ENCODE peak calls at places on chromosomes 11 and 22, in four cellular contexts. One of them, this sample, is unnamed.

GRCh38 chr11:62552931-62553838 is 6.6 kb upstream of the AHNAK start:
- DNase-seq in WTC11: peak
- DNase-seq in HepG2: no peak
- DNase-seq in GM12878: no peak
- DNase-seq in this sample: peak

GRCh38 chr11:36500315-36500721 is 9.8 kb downstream of the TRAF6 start:
- DNase-seq in WTC11: no peak
- DNase-seq in HepG2: no peak
- DNase-seq in GM12878: no peak
- DNase-seq in this sample: no peak

GRCh38 chr11:1153105-1153950 is 4.4 kb upstream of the MUC5AC start:
- DNase-seq in WTC11: no peak
- DNase-seq in HepG2: peak
- DNase-seq in GM12878: no peak
- DNase-seq in this sample: no peak

GRCh38 chr11:134277176-134278001 is 1.2 kb downstream of the GLB1L3 start:
- DNase-seq in WTC11: peak
- DNase-seq in HepG2: no peak
- DNase-seq in GM12878: no peak
- DNase-seq in this sample: no peak

GRCh38 chr11:33376331-33377099 is 119.3 kb downstream of the HIPK3 start:
- DNase-seq in WTC11: peak
- DNase-seq in HepG2: no peak
- DNase-seq in GM12878: no peak
- DNase-seq in this sample: no peak

GRCh38 chr22:31861226-31861840 is 83.0 kb upstream of the YWHAH start:
- DNase-seq in WTC11: no peak
- DNase-seq in HepG2: no peak
- DNase-seq in GM12878: no peak
- DNase-seq in this sample: no peak

GRCh38 chr11:36123353-36124220 is 165.6 kb downstream of the COMMD9 start:
- DNase-seq in WTC11: no peak
- DNase-seq in HepG2: no peak
- DNase-seq in GM12878: no peak
- DNase-seq in this sample: no peak

GRCh38 chr11:569273-569885 is 6.9 kb upstream of the PHRF1 start:
- DNase-seq in WTC11: no peak
- DNase-seq in HepG2: no peak
- DNase-seq in GM12878: no peak
- DNase-seq in this sample: no peak

GRCh38 chr22:43857367-43857766 is 4.9 kb downstream of the SULT4A1 start:
- DNase-seq in WTC11: no peak
- DNase-seq in HepG2: no peak
- DNase-seq in GM12878: no peak
- DNase-seq in this sample: no peak

GRCh38 chr11:86519064-86519911 is 144.6 kb downstream of the CCDC81 start:
- DNase-seq in WTC11: no peak
- DNase-seq in HepG2: no peak
- DNase-seq in GM12878: no peak
- DNase-seq in this sample: peak
- TF ChIP-seq CBFB in WTC11: no peak
- TF ChIP-seq CBFB in HepG2: no peak
- TF ChIP-seq CBFB in GM12878: no peak
- TF ChIP-seq CBFB in this sample: no peak

DNA sequence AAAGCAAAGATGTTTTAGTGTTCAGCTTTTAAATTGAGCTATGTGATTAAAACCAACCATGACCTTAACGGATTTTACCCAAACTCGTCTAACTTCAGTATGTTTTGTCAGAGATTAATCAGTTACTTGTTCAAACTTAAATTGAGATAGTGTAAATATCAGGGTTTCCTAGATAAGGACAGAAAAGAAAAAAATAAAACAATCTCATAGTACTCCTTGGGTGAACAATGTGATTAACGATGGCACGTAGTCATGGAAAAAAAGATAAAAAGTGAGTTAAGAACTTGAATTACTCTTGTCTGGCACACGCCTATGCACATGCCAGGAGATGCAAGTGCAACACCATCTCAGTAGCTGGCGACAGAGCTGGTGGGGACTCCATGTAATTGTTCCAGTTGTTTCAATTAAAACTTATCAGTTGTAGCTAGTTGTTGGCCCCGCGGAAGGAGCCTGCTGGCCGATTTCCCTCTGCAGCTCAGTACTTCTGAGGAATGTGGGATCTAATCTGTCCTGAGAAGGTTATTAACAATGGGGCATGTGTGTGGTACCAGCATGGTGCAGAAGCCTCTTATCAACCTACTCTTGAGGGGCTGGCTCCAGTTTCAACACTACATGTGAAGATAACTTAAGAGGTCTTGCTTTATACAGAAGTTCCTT is 3.0 kb downstream of the RASSF10 start:
- DNase-seq in WTC11: no peak
- DNase-seq in HepG2: peak
- DNase-seq in GM12878: no peak
- DNase-seq in this sample: no peak
- TF ChIP-seq CBFB in WTC11: no peak
- TF ChIP-seq CBFB in HepG2: no peak
- TF ChIP-seq CBFB in GM12878: no peak
- TF ChIP-seq CBFB in this sample: no peak

DNA sequence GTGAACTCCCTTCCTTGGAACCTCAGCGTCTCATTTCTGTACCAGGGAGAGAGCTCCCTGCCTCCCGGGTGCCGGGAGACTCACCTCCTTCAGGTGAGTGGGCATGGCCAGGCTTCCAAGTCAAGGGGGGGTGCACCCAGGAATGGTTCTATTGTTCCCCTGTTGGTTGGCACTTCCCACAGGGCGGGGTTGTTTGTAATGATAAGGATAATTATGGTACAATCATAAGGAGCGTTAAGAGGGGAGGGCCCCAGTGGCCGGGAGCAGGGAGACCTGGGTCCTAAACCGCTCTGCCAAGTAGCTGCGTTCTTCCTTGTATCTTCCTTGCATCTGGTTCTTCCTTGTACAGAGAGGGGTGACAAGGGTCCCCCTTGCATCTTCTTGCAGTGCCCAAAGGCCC is 79.1 kb downstream of the LRRC32 start:
- DNase-seq in WTC11: no peak
- DNase-seq in HepG2: no peak
- DNase-seq in GM12878: no peak
- DNase-seq in this sample: no peak
- TF ChIP-seq CBFB in WTC11: no peak
- TF ChIP-seq CBFB in HepG2: no peak
- TF ChIP-seq CBFB in GM12878: no peak
- TF ChIP-seq CBFB in this sample: no peak

GRCh38 chr11:58832246-58832645 is 12.3 kb downstream of the GLYATL2 start:
- DNase-seq in WTC11: no peak
- DNase-seq in HepG2: no peak
- DNase-seq in GM12878: no peak
- DNase-seq in this sample: no peak
- TF ChIP-seq CBFB in WTC11: no peak
- TF ChIP-seq CBFB in HepG2: no peak
- TF ChIP-seq CBFB in GM12878: no peak
- TF ChIP-seq CBFB in this sample: no peak

DNA sequence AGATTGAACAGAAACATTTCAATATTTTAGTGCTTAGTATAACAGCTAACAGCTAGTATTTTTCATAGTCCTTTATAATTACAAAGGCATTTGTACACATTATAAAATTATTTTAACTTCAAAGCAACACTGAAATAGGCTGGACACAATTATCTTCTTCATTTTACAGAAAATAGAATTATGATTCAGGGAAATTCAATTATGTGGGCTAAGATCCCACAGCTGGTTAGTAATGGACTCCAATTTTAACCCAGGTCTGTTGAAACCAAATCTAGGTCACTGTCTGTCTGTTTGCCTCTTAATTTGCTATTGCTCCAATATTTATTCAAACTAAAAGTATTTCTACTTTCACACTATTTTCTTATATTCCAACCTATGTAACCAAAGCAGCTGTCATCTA is 154.1 kb upstream of the CTSC start:
- DNase-seq in WTC11: no peak
- DNase-seq in HepG2: no peak
- DNase-seq in GM12878: no peak
- DNase-seq in this sample: no peak
- TF ChIP-seq CBFB in WTC11: no peak
- TF ChIP-seq CBFB in HepG2: no peak
- TF ChIP-seq CBFB in GM12878: no peak
- TF ChIP-seq CBFB in this sample: no peak

GRCh38 chr11:70517203-70517602 is 118.9 kb downstream of the CTTN start:
- DNase-seq in WTC11: no peak
- DNase-seq in HepG2: no peak
- DNase-seq in GM12878: no peak
- DNase-seq in this sample: no peak

GRCh38 chr11:70522261-70522612 is 123.9 kb downstream of the CTTN start:
- DNase-seq in WTC11: no peak
- DNase-seq in HepG2: no peak
- DNase-seq in GM12878: no peak
- DNase-seq in this sample: no peak

GRCh38 chr11:70519117-70519516 is 120.8 kb downstream of the CTTN start:
- DNase-seq in WTC11: no peak
- DNase-seq in HepG2: no peak
- DNase-seq in GM12878: peak
- DNase-seq in this sample: no peak

GRCh38 chr11:70521475-70522260 is 123.3 kb downstream of the CTTN start:
- DNase-seq in WTC11: no peak
- DNase-seq in HepG2: no peak
- DNase-seq in GM12878: no peak
- DNase-seq in this sample: no peak

GRCh38 chr11:70517996-70518907 is 119.9 kb downstream of the CTTN start:
- DNase-seq in WTC11: no peak
- DNase-seq in HepG2: no peak
- DNase-seq in GM12878: no peak
- DNase-seq in this sample: no peak
- TF ChIP-seq CBFB in WTC11: no peak
- TF ChIP-seq CBFB in HepG2: no peak
- TF ChIP-seq CBFB in GM12878: no peak
- TF ChIP-seq CBFB in this sample: no peak